ENCODE peak calls at places on chromosomes 11 and 22, in ten cellular contexts. M is cardiac fibroblast; N is GM23248; F is activated naive CD4-positive, alpha-beta T cell treated with Interleukin-2 at 50 U/mL for 16 hours; J is PC-3; T is H54; H is hippocampal formation; K is GM12878; O is naive thymus-derived CD4-positive, alpha-beta T cell; G is HuH-7. Y is an unnamed sample.

GRCh38 chr11:107619926-107620325 is 29.0 kb downstream of the ELMOD1 start:
- DNase-seq in J (no peak), M (peak; percentile 38), G (no peak), T (no peak), K (no peak), N (peak; percentile 36), O (no peak), H (no peak), F (no peak), Y (no peak)

GRCh38 chr22:30457964-30458363 is 13.9 kb downstream of the SEC14L3 start:
- DNase-seq in K (no peak), N (peak; percentile 80), T (no peak), G (no peak), H (peak; percentile 21), F (no peak), J (peak; percentile 8), M (peak; percentile 12), O (no peak), Y (no peak)

GRCh38 chr22:38921801-38922200 is 35.6 kb upstream of the APOBEC3A start:
- DNase-seq in M (no peak), K (no peak), O (no peak), F (no peak), H (no peak), N (no peak), T (no peak), G (peak; percentile 53), J (no peak), Y (no peak)

GRCh38 chr22:37818397-37819099 is 4.6 kb upstream of the GALR3 start:
- DNase-seq in J (no peak), O (peak; percentile 52), H (no peak), M (peak; percentile 60), K (no peak), G (peak; percentile 87), N (peak; percentile 84), F (peak; percentile 71), T (no peak), Y (peak; percentile 63)

GRCh38 chr11:9039194-9039593 is 35.4 kb upstream of the NRIP3 start:
- DNase-seq in J (peak; percentile 75), F (no peak), H (no peak), O (no peak), M (peak; percentile 46), N (peak; percentile 39), G (no peak), K (peak; percentile 19), T (no peak), Y (no peak)

GRCh38 chr11:72429626-72430025 is 4.7 kb downstream of the CLPB start:
- DNase-seq in O (no peak), G (no peak), K (no peak), T (no peak), N (no peak), F (no peak), M (no peak), J (no peak), H (no peak), Y (no peak)

GRCh38 chr22:17283423-17283822 is 64.2 kb upstream of the ADA2 start:
- DNase-seq in G (no peak), M (no peak), H (no peak), T (no peak), J (no peak), O (no peak), K (no peak), N (no peak), F (no peak), Y (no peak)

GRCh38 chr11:45538363-45538762 is 127.1 kb downstream of the CHST1 start:
- DNase-seq in F (no peak), K (no peak), M (no peak), J (no peak), G (no peak), T (no peak), H (peak; percentile 69), O (no peak), N (no peak), Y (no peak)

GRCh38 chr11:78379039-78379670 is 38.5 kb downstream of the GAB2 start:
- DNase-seq in N (peak; percentile 22), H (no peak), T (no peak), M (peak; percentile 26), O (no peak), K (no peak), F (no peak), G (no peak), J (no peak), Y (no peak)

GRCh38 chr11:78795862-78796261 is 221.2 kb upstream of the NARS2 start:
- DNase-seq in F (no peak), J (peak; percentile 80), G (no peak), H (no peak), T (no peak), N (no peak), M (no peak), K (no peak), O (no peak), Y (no peak)

GRCh38 chr11:33412231-33412630 is 155.1 kb downstream of the HIPK3 start:
- DNase-seq in F (no peak), G (no peak), K (no peak), M (no peak), J (no peak), T (no peak), H (peak; percentile 20), O (no peak), N (peak; percentile 36), Y (no peak)

GRCh38 chr11:44498524-44498923 is 66.9 kb upstream of the CD82 start:
- DNase-seq in M (no peak), T (no peak), H (no peak), N (no peak), G (no peak), K (no peak), J (no peak), O (no peak), F (no peak), Y (no peak)

GRCh38 chr11:47148903-47149535 is 27.7 kb downstream of the ARFGAP2 start:
- DNase-seq in F (no peak), H (no peak), N (peak; percentile 54), T (no peak), G (no peak), O (no peak), M (no peak), K (no peak), J (no peak), Y (no peak)

GRCh38 chr11:109914809-109915653 is 178.2 kb upstream of the ZC3H12C start:
- DNase-seq in H (no peak), M (peak; percentile 69), K (no peak), N (peak; percentile 74), J (peak; percentile 75), O (no peak), F (no peak), T (no peak), G (no peak), Y (no peak)

GRCh38 chr11:33695051-33695566 is 5.5 kb downstream of the C11orf91 start:
- DNase-seq in K (no peak), N (no peak), T (no peak), G (no peak), O (no peak), F (no peak), H (no peak), M (peak; percentile 59), J (no peak), Y (no peak)

GRCh38 chr11:66569076-66569475 is 670 bp upstream of the CTSF start:
- DNase-seq in T (no peak), M (no peak), K (no peak), J (no peak), F (no peak), H (no peak), N (no peak), O (no peak), G (no peak), Y (no peak)

GRCh38 chr11:120739780-120740179 is 228.2 kb downstream of the GRIK4 start:
- DNase-seq in K (no peak), F (no peak), T (no peak), G (no peak), M (no peak), O (no peak), H (no peak), J (no peak), N (no peak), Y (no peak)

GRCh38 chr11:119571311-119571710 is 148.3 kb upstream of the THY1 start:
- DNase-seq in F (no peak), T (no peak), H (no peak), N (no peak), G (no peak), K (no peak), M (no peak), O (no peak), J (no peak), Y (no peak)

GRCh38 chr11:86442420-86442819 is 67.7 kb downstream of the CCDC81 start:
- DNase-seq in M (peak; percentile 29), J (no peak), G (no peak), N (peak; percentile 10), O (no peak), H (no peak), F (no peak), K (no peak), T (no peak), Y (no peak)

GRCh38 chr11:124920870-124921609 is 2.0 kb downstream of the HEPN1 start:
- DNase-seq in J (no peak), M (peak; percentile 66), N (peak; percentile 70), G (no peak), K (no peak), O (peak; percentile 61), H (no peak), T (no peak), F (peak; percentile 74), Y (peak; percentile 89)

GRCh38 chr11:112748713-112749481 is 212.3 kb upstream of the NCAM1 start:
- DNase-seq in K (no peak), G (no peak), M (no peak), J (no peak), O (no peak), H (no peak), F (no peak), N (no peak), T (no peak), Y (no peak)

GRCh38 chr11:445765-446588 is 4.1 kb upstream of the PTDSS2 start:
- DNase-seq in O (no peak), G (no peak), H (no peak), M (no peak), T (no peak), N (no peak), K (no peak), J (no peak), F (no peak), Y (no peak)

GRCh38 chr11:131688056-131688693 is 317.8 kb downstream of the NTM start:
- DNase-seq in M (peak; percentile 60), G (peak; percentile 76), T (peak; percentile 67), K (no peak), J (peak; percentile 63), F (no peak), O (no peak), H (peak; percentile 15), N (peak; percentile 81), Y (no peak)

GRCh38 chr22:32558681-32559355 is 84.2 kb downstream of the FBXO7 start:
- DNase-seq in J (peak; percentile 84), N (peak; percentile 93), T (peak; percentile 70), F (no peak), K (no peak), O (no peak), G (no peak), H (no peak), M (peak; percentile 66), Y (no peak)

GRCh38 chr11:23509023-23509422 is 648.7 kb upstream of the CCDC179 start:
- DNase-seq in T (peak; percentile 6), N (peak; percentile 76), J (peak; percentile 77), M (peak; percentile 41), K (no peak), H (no peak), F (no peak), G (no peak), O (no peak), Y (no peak)

GRCh38 chr11:125903753-125904659 is at the start of gene DDX25:
- DNase-seq in N (no peak), H (peak; percentile 43), G (no peak), M (no peak), K (no peak), T (no peak), O (no peak), J (no peak), F (no peak), Y (peak; percentile 20)

GRCh38 chr11:64372802-64373597 is 14.0 kb downstream of the RPS6KA4 start:
- DNase-seq in G (peak; percentile 99), N (peak; percentile 18), M (peak; percentile 43), J (peak; percentile 52), H (peak; percentile 62), T (peak; percentile 96), O (no peak), K (no peak), F (no peak), Y (no peak)

GRCh38 chr22:21681566-21682370 is 16.0 kb downstream of the PPIL2 start:
- DNase-seq in O (no peak), G (no peak), M (no peak), H (no peak), F (no peak), K (no peak), N (peak; percentile 31), J (peak; percentile 3), T (no peak), Y (no peak)

Y was measured in immature natural killer cell.